ENCODE peak calls at places on chromosome 19, in ten cellular contexts. L is activated CD8-positive, alpha-beta memory T cell treated with anti-CD3 and anti-CD28 coated beads for 1 hour; P is cardiac fibroblast; J is T-helper 17 cell; A is colonic mucosa; F is pancreas; K is NCI-H345; B is EL; H is activated gamma-delta T cell treated with anti-CD3 and anti-CD28 coated beads, Interleukin-2, amount 50 U/mL, for 16 hours; O is B cell. C is an unnamed sample.

GRCh38 chr19:19775891-19776205 is 42.9 kb upstream of the ZNF14 start:
- DNase-seq in L (no peak), P (no peak), J (no peak), A (no peak), F (no peak), K (no peak), B (no peak), H (no peak), O (no peak), C (no peak)

GRCh38 chr19:7177926-7178325 is 108.4 kb downstream of the ZNF557 start:
- DNase-seq in L (no peak), P (peak), J (no peak), A (no peak), F (no peak), K (no peak), B (peak), H (no peak), O (no peak), C (no peak)

GRCh38 chr19:3146677-3147100 is 10.9 kb downstream of the GNA15 start:
- DNase-seq in L (no peak), P (no peak), J (peak), A (peak), F (no peak), K (no peak), B (no peak), H (peak), O (peak), C (no peak)

GRCh38 chr19:17488593-17489391 is 18.5 kb downstream of the SLC27A1 start:
- DNase-seq in L (peak), P (no peak), J (no peak), A (peak), F (peak), K (peak), B (no peak), H (peak), O (peak), C (peak)

GRCh38 chr19:37907735-37908066 is 693 bp downstream of the SIPA1L3 start:
- DNase-seq in L (no peak), P (no peak), J (no peak), A (no peak), F (no peak), K (no peak), B (no peak), H (no peak), O (no peak), C (no peak)

GRCh38 chr19:48735031-48735615 is 5.3 kb downstream of the RASIP1 start:
- DNase-seq in L (no peak), P (no peak), J (no peak), A (no peak), F (no peak), K (peak), B (peak), H (no peak), O (no peak), C (no peak)

GRCh38 chr19:54517483-54517882 is 14.9 kb downstream of the LAIR2 start:
- DNase-seq in L (no peak), P (peak), J (peak), A (peak), F (peak), K (no peak), B (peak), H (peak), O (peak), C (no peak)

GRCh38 chr19:7552781-7553180 is 17.3 kb downstream of the PNPLA6 start:
- DNase-seq in L (no peak), P (no peak), J (no peak), A (no peak), F (no peak), K (no peak), B (no peak), H (no peak), O (peak), C (no peak)

GRCh38 chr19:43610493-43610892 is 1.4 kb upstream of the SRRM5 start:
- DNase-seq in L (no peak), P (no peak), J (no peak), A (no peak), F (no peak), K (no peak), B (no peak), H (no peak), O (no peak), C (no peak)

GRCh38 chr19:14529254-14530004 is at the start of gene TECR:
- DNase-seq in L (peak), P (peak), J (peak), A (peak), F (peak), K (peak), B (peak), H (peak), O (peak), C (peak)

GRCh38 chr19:1266116-1266817 is 2.9 kb upstream of the CIRBP start:
- DNase-seq in L (no peak), P (peak), J (peak), A (peak), F (peak), K (peak), B (peak), H (peak), O (peak), C (peak)

GRCh38 chr19:18396471-18397241 is 766 bp downstream of the LRRC25 start:
- DNase-seq in L (no peak), P (no peak), J (no peak), A (no peak), F (no peak), K (no peak), B (no peak), H (no peak), O (peak), C (peak)

GRCh38 chr19:58274771-58275199 is 4.0 kb upstream of the ZNF8 start:
- DNase-seq in L (no peak), P (no peak), J (no peak), A (peak), F (no peak), K (no peak), B (no peak), H (no peak), O (no peak), C (no peak)

GRCh38 chr19:29804493-29804892 is 7.3 kb upstream of the CCNE1 start:
- DNase-seq in L (no peak), P (no peak), J (no peak), A (no peak), F (no peak), K (no peak), B (no peak), H (no peak), O (no peak), C (no peak)

GRCh38 chr19:31180907-31181306 is 168.3 kb downstream of the TSHZ3 start:
- DNase-seq in L (no peak), P (no peak), J (no peak), A (no peak), F (no peak), K (no peak), B (no peak), H (no peak), O (no peak), C (no peak)

GRCh38 chr19:19460761-19461265 is 54.5 kb downstream of the TSSK6 start:
- DNase-seq in L (no peak), P (peak), J (peak), A (peak), F (no peak), K (no peak), B (peak), H (peak), O (peak), C (peak)

GRCh38 chr19:12092065-12092867 is 27.7 kb downstream of the ZNF844 start:
- DNase-seq in L (no peak), P (peak), J (no peak), A (peak), F (peak), K (no peak), B (peak), H (peak), O (peak), C (peak)

GRCh38 chr19:42657551-42657950 is 62.8 kb upstream of the CEACAM8 start:
- DNase-seq in L (no peak), P (no peak), J (no peak), A (no peak), F (no peak), K (no peak), B (peak), H (no peak), O (no peak), C (no peak)

GRCh38 chr19:42427313-42427712 is at the start of gene LIPE:
- DNase-seq in L (no peak), P (peak), J (no peak), A (no peak), F (no peak), K (no peak), B (no peak), H (no peak), O (no peak), C (no peak)

GRCh38 chr19:56367829-56368711 is 25.3 kb downstream of the ZNF582 start:
- DNase-seq in L (peak), P (peak), J (peak), A (peak), F (peak), K (peak), B (peak), H (peak), O (peak), C (peak)

GRCh38 chr19:46717716-46718143 is 816 bp upstream of the PRKD2 start:
- DNase-seq in L (no peak), P (no peak), J (no peak), A (peak), F (no peak), K (no peak), B (no peak), H (no peak), O (no peak), C (no peak)

GRCh38 chr19:39498262-39499081 is at the start of gene DLL3:
- DNase-seq in L (no peak), P (no peak), J (no peak), A (no peak), F (no peak), K (peak), B (peak), H (no peak), O (peak), C (no peak)

GRCh38 chr19:30649934-30650614 is 277.9 kb downstream of the ZNF536 start:
- DNase-seq in L (no peak), P (peak), J (no peak), A (peak), F (no peak), K (peak), B (peak), H (no peak), O (no peak), C (no peak)

GRCh38 chr19:10338940-10339339 is 484 bp downstream of the ICAM3 start:
- DNase-seq in L (no peak), P (no peak), J (no peak), A (no peak), F (no peak), K (no peak), B (no peak), H (no peak), O (no peak), C (no peak)

GRCh38 chr19:58558066-58558622 is at the start of gene UBE2M:
- DNase-seq in L (no peak), P (no peak), J (peak), A (peak), F (peak), K (no peak), B (peak), H (peak), O (no peak), C (peak)

GRCh38 chr19:58562126-58563033 is 4.0 kb upstream of the UBE2M start:
- DNase-seq in L (no peak), P (peak), J (no peak), A (peak), F (no peak), K (no peak), B (peak), H (no peak), O (peak), C (no peak)

GRCh38 chr19:41870401-41870873 is 6.6 kb upstream of the CD79A start:
- DNase-seq in L (no peak), P (peak), J (no peak), A (no peak), F (no peak), K (no peak), B (peak), H (no peak), O (no peak), C (no peak)

GRCh38 chr19:44689290-44690130 is 9.4 kb upstream of the CEACAM16 start:
- DNase-seq in L (peak), P (peak), J (peak), A (peak), F (peak), K (peak), B (peak), H (peak), O (peak), C (peak)

GRCh38 chr19:57641715-57642234 is 8.8 kb downstream of the ZNF211 start:
- DNase-seq in L (no peak), P (no peak), J (no peak), A (no peak), F (no peak), K (no peak), B (no peak), H (no peak), O (no peak), C (no peak)

GRCh38 chr19:10735741-10736140 is 17.9 kb downstream of the DNM2 start:
- DNase-seq in L (no peak), P (no peak), J (no peak), A (no peak), F (no peak), K (no peak), B (no peak), H (no peak), O (no peak), C (no peak)

GRCh38 chr19:35013820-35014754 is 14.0 kb downstream of the GRAMD1A start:
- DNase-seq in L (peak), P (no peak), J (peak), A (no peak), F (no peak), K (no peak), B (no peak), H (peak), O (peak), C (no peak)

GRCh38 chr19:6458695-6459355 is 767 bp downstream of the SLC25A23 start:
- DNase-seq in L (no peak), P (no peak), J (no peak), A (peak), F (no peak), K (no peak), B (no peak), H (no peak), O (no peak), C (peak)

GRCh38 chr19:6725513-6726231 is 5.2 kb upstream of the C3 start:
- DNase-seq in L (no peak), P (no peak), J (no peak), A (no peak), F (no peak), K (no peak), B (no peak), H (no peak), O (no peak), C (peak)